ENCODE peak calls at places on chromosome 10, in seven cellular contexts. One of them, this sample, is unnamed. For H3K4me1 and H3K9me3, the result is how much of the 10 kb centered on the place peaks cover.

GRCh38 chr10:128095023-128095752 is 31.0 kb downstream of the MKI67 start:
- DNase-seq in mucosa of descending colon: no peak
- DNase-seq in CD8-positive, alpha-beta T cell: peak
- DNase-seq in OCI-LY7: peak
- DNase-seq in fibroblast of lung: no peak
- DNase-seq in spleen: no peak
- DNase-seq in suprapubic skin: no peak
- DNase-seq in this sample: no peak

GRCh38 chr10:122931088-122931958 is 20.9 kb downstream of the FAM24A start:
- DNase-seq in mucosa of descending colon: no peak
- DNase-seq in fibroblast of lung: no peak
- DNase-seq in CD8-positive, alpha-beta T cell: no peak
- DNase-seq in suprapubic skin: no peak
- DNase-seq in OCI-LY7: no peak
- DNase-seq in spleen: no peak
- DNase-seq in this sample: no peak

GRCh38 chr10:128011059-128011979 is 104.4 kb downstream of the PTPRE start:
- DNase-seq in OCI-LY7: peak
- DNase-seq in suprapubic skin: peak
- DNase-seq in spleen: peak
- DNase-seq in fibroblast of lung: peak
- DNase-seq in CD8-positive, alpha-beta T cell: peak
- DNase-seq in mucosa of descending colon: peak
- DNase-seq in this sample: peak

GRCh38 chr10:15579605-15580004 is 140.1 kb downstream of the ITGA8 start:
- DNase-seq in OCI-LY7: no peak
- DNase-seq in suprapubic skin: no peak
- DNase-seq in mucosa of descending colon: no peak
- DNase-seq in CD8-positive, alpha-beta T cell: no peak
- DNase-seq in fibroblast of lung: peak
- DNase-seq in spleen: no peak
- DNase-seq in this sample: no peak

GRCh38 chr10:118308664-118309063 is 33.5 kb downstream of the FAM204A start:
- DNase-seq in CD8-positive, alpha-beta T cell: no peak
- DNase-seq in fibroblast of lung: no peak
- DNase-seq in spleen: no peak
- DNase-seq in mucosa of descending colon: no peak
- DNase-seq in OCI-LY7: no peak
- DNase-seq in suprapubic skin: no peak
- DNase-seq in this sample: no peak

GRCh38 chr10:124741281-124741921 is 2.8 kb downstream of the FAM53B start:
- DNase-seq in OCI-LY7: peak
- DNase-seq in fibroblast of lung: peak
- DNase-seq in mucosa of descending colon: peak
- DNase-seq in CD8-positive, alpha-beta T cell: peak
- DNase-seq in spleen: peak
- DNase-seq in suprapubic skin: no peak
- DNase-seq in this sample: peak

GRCh38 chr10:103746598-103746997 is 108.8 kb downstream of the SH3PXD2A start:
- DNase-seq in fibroblast of lung: no peak
- DNase-seq in OCI-LY7: no peak
- DNase-seq in mucosa of descending colon: no peak
- DNase-seq in suprapubic skin: no peak
- DNase-seq in CD8-positive, alpha-beta T cell: no peak
- DNase-seq in spleen: no peak
- DNase-seq in this sample: no peak

GRCh38 chr10:21243748-21244257 is 281.7 kb downstream of the SKIDA1 start:
- DNase-seq in spleen: no peak
- DNase-seq in CD8-positive, alpha-beta T cell: no peak
- DNase-seq in fibroblast of lung: no peak
- DNase-seq in mucosa of descending colon: no peak
- DNase-seq in OCI-LY7: no peak
- DNase-seq in suprapubic skin: no peak
- DNase-seq in this sample: no peak

GRCh38 chr10:22931948-22932347 is 4.1 kb downstream of the ARMC3 start:
- DNase-seq in mucosa of descending colon: no peak
- DNase-seq in suprapubic skin: no peak
- DNase-seq in fibroblast of lung: peak
- DNase-seq in OCI-LY7: no peak
- DNase-seq in spleen: no peak
- DNase-seq in CD8-positive, alpha-beta T cell: no peak
- DNase-seq in this sample: no peak

GRCh38 chr10:47165168-47165710 is 134.8 kb upstream of the GDF10 start:
- DNase-seq in CD8-positive, alpha-beta T cell: no peak
- DNase-seq in OCI-LY7: no peak
- DNase-seq in mucosa of descending colon: no peak
- DNase-seq in spleen: peak
- DNase-seq in fibroblast of lung: no peak
- DNase-seq in suprapubic skin: no peak
- DNase-seq in this sample: no peak

GRCh38 chr10:78494179-78494578 is 460.5 kb downstream of the RPS24 start:
- DNase-seq in CD8-positive, alpha-beta T cell: no peak
- DNase-seq in OCI-LY7: no peak
- DNase-seq in mucosa of descending colon: no peak
- DNase-seq in fibroblast of lung: no peak
- DNase-seq in suprapubic skin: no peak
- DNase-seq in spleen: no peak
- DNase-seq in this sample: no peak

GRCh38 chr10:18005445-18005780 is 53.7 kb downstream of the SLC39A12 start:
- DNase-seq in CD8-positive, alpha-beta T cell: no peak
- DNase-seq in suprapubic skin: no peak
- DNase-seq in mucosa of descending colon: no peak
- DNase-seq in fibroblast of lung: no peak
- DNase-seq in OCI-LY7: no peak
- DNase-seq in spleen: no peak
- DNase-seq in this sample: peak

GRCh38 chr10:101607124-101607523 is 19.0 kb downstream of the DPCD start:
- DNase-seq in CD8-positive, alpha-beta T cell: no peak
- DNase-seq in suprapubic skin: no peak
- DNase-seq in spleen: no peak
- DNase-seq in OCI-LY7: no peak
- DNase-seq in fibroblast of lung: no peak
- DNase-seq in mucosa of descending colon: no peak
- DNase-seq in this sample: no peak

GRCh38 chr10:100847440-100847839 is 65.3 kb upstream of the SLF2 start:
- DNase-seq in OCI-LY7: no peak
- DNase-seq in spleen: no peak
- DNase-seq in mucosa of descending colon: no peak
- DNase-seq in suprapubic skin: no peak
- DNase-seq in CD8-positive, alpha-beta T cell: no peak
- DNase-seq in fibroblast of lung: peak
- DNase-seq in this sample: no peak

GRCh38 chr10:99673492-99673891 is 14.2 kb downstream of the ENTPD7 start:
- DNase-seq in suprapubic skin: no peak
- DNase-seq in CD8-positive, alpha-beta T cell: no peak
- DNase-seq in OCI-LY7: no peak
- DNase-seq in mucosa of descending colon: no peak
- DNase-seq in fibroblast of lung: no peak
- DNase-seq in spleen: no peak
- DNase-seq in this sample: no peak

DNA sequence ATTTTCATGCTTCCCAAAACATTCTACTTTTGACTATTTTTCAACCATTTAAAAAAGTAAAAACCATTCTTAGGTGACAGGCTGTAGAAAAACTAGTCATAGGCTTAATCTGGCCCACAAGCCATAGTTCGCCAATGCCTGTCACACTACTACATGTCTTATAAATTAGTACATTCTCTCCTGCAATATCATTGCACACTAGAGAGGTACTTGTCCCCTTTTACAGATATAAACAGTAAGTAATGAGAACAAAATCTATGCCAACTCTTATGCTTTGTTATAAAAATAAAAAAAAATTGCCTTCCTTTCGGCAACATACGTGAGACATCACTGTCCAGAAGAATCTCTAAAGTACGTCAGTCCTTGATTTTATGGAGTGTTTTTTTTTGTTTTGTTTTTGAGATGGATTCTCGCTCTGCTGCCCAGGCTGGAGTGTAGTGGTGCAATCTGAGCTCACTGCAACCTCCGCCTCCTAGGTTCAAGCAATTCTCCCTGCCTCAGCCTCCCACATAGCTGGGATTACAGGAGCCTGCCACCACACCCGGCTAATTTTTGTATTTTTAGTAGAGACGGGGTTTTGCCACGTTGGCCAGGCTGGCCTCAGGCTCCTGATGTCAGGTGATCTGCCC is 23.2 kb downstream of the UPF2 start:
- DNase-seq in CD8-positive, alpha-beta T cell: no peak
- DNase-seq in mucosa of descending colon: no peak
- DNase-seq in OCI-LY7: no peak
- DNase-seq in fibroblast of lung: no peak
- DNase-seq in suprapubic skin: no peak
- DNase-seq in spleen: no peak
- DNase-seq in this sample: no peak
- H3K4me1 ChIP-seq in CD8-positive, alpha-beta T cell: under half
- H3K4me1 ChIP-seq in mucosa of descending colon: under half
- H3K4me1 ChIP-seq in OCI-LY7: under half
- H3K4me1 ChIP-seq in fibroblast of lung: under half
- H3K4me1 ChIP-seq in suprapubic skin: under half
- H3K4me1 ChIP-seq in spleen: under half
- H3K4me1 ChIP-seq in this sample: under half

DNA sequence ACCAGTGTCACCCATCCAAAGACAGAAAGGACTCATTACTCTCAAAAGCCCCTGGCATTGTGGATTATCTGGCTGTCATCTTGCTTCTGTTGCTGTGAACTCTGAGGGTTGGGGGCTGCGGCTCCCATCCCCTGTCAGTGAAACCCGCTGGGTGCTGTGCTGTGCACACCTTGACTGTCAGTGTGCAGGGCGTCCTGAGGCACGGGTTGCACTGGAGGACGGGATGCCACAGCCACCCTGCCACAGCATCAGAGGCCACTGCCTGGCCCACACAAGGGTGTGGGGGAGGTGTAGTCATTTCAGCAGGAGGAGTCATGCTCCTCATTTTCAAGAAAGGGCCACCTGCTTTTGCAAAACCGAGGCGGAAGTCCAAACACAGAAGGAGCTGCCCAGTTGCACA is 245.8 kb downstream of the GLRX3 start:
- DNase-seq in OCI-LY7: no peak
- DNase-seq in mucosa of descending colon: no peak
- DNase-seq in suprapubic skin: no peak
- DNase-seq in CD8-positive, alpha-beta T cell: no peak
- DNase-seq in fibroblast of lung: no peak
- DNase-seq in spleen: no peak
- DNase-seq in this sample: no peak
- H3K9me3 ChIP-seq in OCI-LY7: under half
- H3K9me3 ChIP-seq in mucosa of descending colon: under half
- H3K9me3 ChIP-seq in suprapubic skin: under half
- H3K9me3 ChIP-seq in CD8-positive, alpha-beta T cell: under half
- H3K9me3 ChIP-seq in fibroblast of lung: under half
- H3K9me3 ChIP-seq in spleen: under half
- H3K9me3 ChIP-seq in this sample: under half

GRCh38 chr10:93060887-93061593 is 442 bp downstream of the CYP26C1 start:
- DNase-seq in OCI-LY7: no peak
- DNase-seq in mucosa of descending colon: no peak
- DNase-seq in suprapubic skin: no peak
- DNase-seq in spleen: no peak
- DNase-seq in fibroblast of lung: no peak
- DNase-seq in CD8-positive, alpha-beta T cell: no peak
- DNase-seq in this sample: no peak
- H3K4me3 ChIP-seq in OCI-LY7: no peak
- H3K4me3 ChIP-seq in mucosa of descending colon: no peak
- H3K4me3 ChIP-seq in suprapubic skin: peak
- H3K4me3 ChIP-seq in spleen: peak
- H3K4me3 ChIP-seq in fibroblast of lung: no peak
- H3K4me3 ChIP-seq in CD8-positive, alpha-beta T cell: no peak
- H3K4me3 ChIP-seq in this sample: no peak

GRCh38 chr10:87547734-87548311 is 43.1 kb downstream of the MINPP1 start:
- DNase-seq in OCI-LY7: no peak
- DNase-seq in spleen: no peak
- DNase-seq in suprapubic skin: no peak
- DNase-seq in CD8-positive, alpha-beta T cell: no peak
- DNase-seq in fibroblast of lung: peak
- DNase-seq in mucosa of descending colon: no peak
- DNase-seq in this sample: no peak
- H3K4me1 ChIP-seq in OCI-LY7: under half
- H3K4me1 ChIP-seq in spleen: under half
- H3K4me1 ChIP-seq in suprapubic skin: under half
- H3K4me1 ChIP-seq in CD8-positive, alpha-beta T cell: under half
- H3K4me1 ChIP-seq in fibroblast of lung: under half
- H3K4me1 ChIP-seq in mucosa of descending colon: under half
- H3K4me1 ChIP-seq in this sample: under half

GRCh38 chr10:29676732-29677131 is 42.0 kb upstream of the SVIL start:
- DNase-seq in fibroblast of lung: no peak
- DNase-seq in OCI-LY7: no peak
- DNase-seq in mucosa of descending colon: no peak
- DNase-seq in CD8-positive, alpha-beta T cell: no peak
- DNase-seq in suprapubic skin: no peak
- DNase-seq in spleen: no peak
- DNase-seq in this sample: no peak

GRCh38 chr10:29671968-29672367 is 37.2 kb upstream of the SVIL start:
- DNase-seq in fibroblast of lung: no peak
- DNase-seq in CD8-positive, alpha-beta T cell: no peak
- DNase-seq in mucosa of descending colon: no peak
- DNase-seq in suprapubic skin: no peak
- DNase-seq in OCI-LY7: no peak
- DNase-seq in spleen: no peak
- DNase-seq in this sample: no peak

GRCh38 chr10:29680091-29680490 is 45.3 kb upstream of the SVIL start:
- DNase-seq in OCI-LY7: no peak
- DNase-seq in fibroblast of lung: no peak
- DNase-seq in CD8-positive, alpha-beta T cell: no peak
- DNase-seq in mucosa of descending colon: no peak
- DNase-seq in spleen: no peak
- DNase-seq in suprapubic skin: no peak
- DNase-seq in this sample: no peak

GRCh38 chr10:29681700-29682444 is 47.1 kb upstream of the SVIL start:
- DNase-seq in spleen: peak
- DNase-seq in OCI-LY7: peak
- DNase-seq in suprapubic skin: no peak
- DNase-seq in CD8-positive, alpha-beta T cell: peak
- DNase-seq in fibroblast of lung: no peak
- DNase-seq in mucosa of descending colon: no peak
- DNase-seq in this sample: no peak

GRCh38 chr10:29675984-29676383 is 41.2 kb upstream of the SVIL start:
- DNase-seq in spleen: no peak
- DNase-seq in CD8-positive, alpha-beta T cell: no peak
- DNase-seq in OCI-LY7: no peak
- DNase-seq in fibroblast of lung: no peak
- DNase-seq in mucosa of descending colon: no peak
- DNase-seq in suprapubic skin: no peak
- DNase-seq in this sample: no peak
- H3K9me3 ChIP-seq in spleen: under half
- H3K9me3 ChIP-seq in CD8-positive, alpha-beta T cell: under half
- H3K9me3 ChIP-seq in OCI-LY7: under half
- H3K9me3 ChIP-seq in fibroblast of lung: under half
- H3K9me3 ChIP-seq in mucosa of descending colon: under half
- H3K9me3 ChIP-seq in suprapubic skin: under half
- H3K9me3 ChIP-seq in this sample: under half

DNA sequence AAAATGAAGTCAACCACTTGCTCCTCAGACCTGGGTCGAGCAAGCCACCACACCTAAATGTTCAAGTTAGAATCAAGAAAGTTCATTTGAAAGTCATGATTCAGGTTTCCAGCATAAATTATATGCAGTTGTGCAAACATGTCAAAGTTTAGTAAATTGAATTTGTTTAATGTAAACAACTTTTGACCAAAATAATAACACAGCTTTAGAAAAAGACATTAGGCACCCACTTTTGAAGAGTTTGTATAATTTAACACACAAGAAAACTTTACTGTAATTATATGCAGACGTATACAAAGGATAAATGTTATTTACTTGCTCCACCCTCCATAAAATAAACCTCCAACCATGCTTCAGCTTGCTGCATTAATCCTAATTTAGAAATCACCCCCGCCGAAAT is 680.0 kb downstream of the LRMDA start:
- DNase-seq in suprapubic skin: no peak
- DNase-seq in mucosa of descending colon: no peak
- DNase-seq in spleen: no peak
- DNase-seq in CD8-positive, alpha-beta T cell: no peak
- DNase-seq in fibroblast of lung: no peak
- DNase-seq in OCI-LY7: no peak
- DNase-seq in this sample: no peak
- H3K4me3 ChIP-seq in suprapubic skin: no peak
- H3K4me3 ChIP-seq in mucosa of descending colon: no peak
- H3K4me3 ChIP-seq in spleen: no peak
- H3K4me3 ChIP-seq in CD8-positive, alpha-beta T cell: no peak
- H3K4me3 ChIP-seq in fibroblast of lung: no peak
- H3K4me3 ChIP-seq in OCI-LY7: no peak
- H3K4me3 ChIP-seq in this sample: no peak

This sample was measured in HAP-1.